ENCODE peak calls at places on chromosomes 5 and 9, in four cellular contexts. One of them, this sample, is unnamed.

GRCh38 chr5:72957337-72957736 is 1.5 kb downstream of the FCHO2 start:
- DNase-seq in DMS53: no peak
- DNase-seq in mesenteric fat pad: no peak
- DNase-seq in stimulated activated CD4-positive, alpha-beta T cell treated with anti-CD3 and anti-CD28 coated beads, Interleukin-2, amount 100 ng/mL, for 24 hours: no peak
- DNase-seq in this sample: no peak

GRCh38 chr5:151005187-151005974 is 15.0 kb upstream of the GPX3 start:
- DNase-seq in DMS53: no peak
- DNase-seq in mesenteric fat pad: no peak
- DNase-seq in stimulated activated CD4-positive, alpha-beta T cell treated with anti-CD3 and anti-CD28 coated beads, Interleukin-2, amount 100 ng/mL, for 24 hours: no peak
- DNase-seq in this sample: no peak

GRCh38 chr5:115807654-115808052 is 8.8 kb downstream of the CDO1 start:
- DNase-seq in DMS53: no peak
- DNase-seq in mesenteric fat pad: no peak
- DNase-seq in stimulated activated CD4-positive, alpha-beta T cell treated with anti-CD3 and anti-CD28 coated beads, Interleukin-2, amount 100 ng/mL, for 24 hours: no peak
- DNase-seq in this sample: no peak

GRCh38 chr9:84230355-84231136 is 110.0 kb downstream of the SLC28A3 start:
- DNase-seq in DMS53: no peak
- DNase-seq in mesenteric fat pad: no peak
- DNase-seq in stimulated activated CD4-positive, alpha-beta T cell treated with anti-CD3 and anti-CD28 coated beads, Interleukin-2, amount 100 ng/mL, for 24 hours: no peak
- DNase-seq in this sample: no peak

GRCh38 chr9:80605129-80605528 is 1033.4 kb downstream of the TLE4 start:
- DNase-seq in DMS53: peak
- DNase-seq in mesenteric fat pad: no peak
- DNase-seq in stimulated activated CD4-positive, alpha-beta T cell treated with anti-CD3 and anti-CD28 coated beads, Interleukin-2, amount 100 ng/mL, for 24 hours: no peak
- DNase-seq in this sample: peak

GRCh38 chr5:73895471-73895870 is 269.5 kb downstream of the ARHGEF28 start:
- DNase-seq in DMS53: no peak
- DNase-seq in mesenteric fat pad: no peak
- DNase-seq in stimulated activated CD4-positive, alpha-beta T cell treated with anti-CD3 and anti-CD28 coated beads, Interleukin-2, amount 100 ng/mL, for 24 hours: no peak
- DNase-seq in this sample: no peak

GRCh38 chr5:162512935-162513575 is 445.5 kb downstream of the GABRG2 start:
- DNase-seq in DMS53: no peak
- DNase-seq in mesenteric fat pad: no peak
- DNase-seq in stimulated activated CD4-positive, alpha-beta T cell treated with anti-CD3 and anti-CD28 coated beads, Interleukin-2, amount 100 ng/mL, for 24 hours: no peak
- DNase-seq in this sample: no peak

GRCh38 chr9:99005651-99006050 is 61.9 kb downstream of the COL15A1 start:
- DNase-seq in DMS53: no peak
- DNase-seq in mesenteric fat pad: no peak
- DNase-seq in stimulated activated CD4-positive, alpha-beta T cell treated with anti-CD3 and anti-CD28 coated beads, Interleukin-2, amount 100 ng/mL, for 24 hours: no peak
- DNase-seq in this sample: no peak

GRCh38 chr5:485943-486491 is 38.2 kb downstream of the SLC9A3 start:
- DNase-seq in DMS53: peak
- DNase-seq in mesenteric fat pad: no peak
- DNase-seq in stimulated activated CD4-positive, alpha-beta T cell treated with anti-CD3 and anti-CD28 coated beads, Interleukin-2, amount 100 ng/mL, for 24 hours: no peak
- DNase-seq in this sample: no peak

GRCh38 chr9:136093331-136093986 is 1.6 kb downstream of the NACC2 start:
- DNase-seq in DMS53: peak
- DNase-seq in mesenteric fat pad: no peak
- DNase-seq in stimulated activated CD4-positive, alpha-beta T cell treated with anti-CD3 and anti-CD28 coated beads, Interleukin-2, amount 100 ng/mL, for 24 hours: no peak
- DNase-seq in this sample: no peak

GRCh38 chr5:14809369-14810144 is 62.0 kb downstream of the ANKH start:
- DNase-seq in DMS53: no peak
- DNase-seq in mesenteric fat pad: no peak
- DNase-seq in stimulated activated CD4-positive, alpha-beta T cell treated with anti-CD3 and anti-CD28 coated beads, Interleukin-2, amount 100 ng/mL, for 24 hours: peak
- DNase-seq in this sample: no peak

GRCh38 chr5:171127314-171127713 is 181.7 kb upstream of the TLX3 start:
- DNase-seq in DMS53: no peak
- DNase-seq in mesenteric fat pad: no peak
- DNase-seq in stimulated activated CD4-positive, alpha-beta T cell treated with anti-CD3 and anti-CD28 coated beads, Interleukin-2, amount 100 ng/mL, for 24 hours: no peak
- DNase-seq in this sample: no peak

GRCh38 chr9:121895836-121896544 is 197.1 kb downstream of the TTLL11 start:
- DNase-seq in DMS53: peak
- DNase-seq in mesenteric fat pad: no peak
- DNase-seq in stimulated activated CD4-positive, alpha-beta T cell treated with anti-CD3 and anti-CD28 coated beads, Interleukin-2, amount 100 ng/mL, for 24 hours: no peak
- DNase-seq in this sample: peak

GRCh38 chr5:3226171-3226570 is 369.5 kb upstream of the IRX1 start:
- DNase-seq in DMS53: no peak
- DNase-seq in mesenteric fat pad: no peak
- DNase-seq in stimulated activated CD4-positive, alpha-beta T cell treated with anti-CD3 and anti-CD28 coated beads, Interleukin-2, amount 100 ng/mL, for 24 hours: no peak
- DNase-seq in this sample: no peak

GRCh38 chr9:995776-996175 is 19.3 kb downstream of the DMRT3 start:
- DNase-seq in DMS53: peak
- DNase-seq in mesenteric fat pad: no peak
- DNase-seq in stimulated activated CD4-positive, alpha-beta T cell treated with anti-CD3 and anti-CD28 coated beads, Interleukin-2, amount 100 ng/mL, for 24 hours: no peak
- DNase-seq in this sample: no peak

GRCh38 chr9:21994526-21994995 is at the start of gene CDKN2B-AS1:
- DNase-seq in DMS53: peak
- DNase-seq in mesenteric fat pad: peak
- DNase-seq in stimulated activated CD4-positive, alpha-beta T cell treated with anti-CD3 and anti-CD28 coated beads, Interleukin-2, amount 100 ng/mL, for 24 hours: peak
- DNase-seq in this sample: no peak

GRCh38 chr5:77771452-77771851 is 4.7 kb downstream of the TBCA start:
- DNase-seq in DMS53: no peak
- DNase-seq in mesenteric fat pad: no peak
- DNase-seq in stimulated activated CD4-positive, alpha-beta T cell treated with anti-CD3 and anti-CD28 coated beads, Interleukin-2, amount 100 ng/mL, for 24 hours: no peak
- DNase-seq in this sample: no peak

GRCh38 chr9:25935188-25935587 is 256.9 kb upstream of the TUSC1 start:
- DNase-seq in DMS53: no peak
- DNase-seq in mesenteric fat pad: no peak
- DNase-seq in stimulated activated CD4-positive, alpha-beta T cell treated with anti-CD3 and anti-CD28 coated beads, Interleukin-2, amount 100 ng/mL, for 24 hours: no peak
- DNase-seq in this sample: no peak

GRCh38 chr9:80285325-80285724 is 713.6 kb downstream of the TLE4 start:
- DNase-seq in DMS53: no peak
- DNase-seq in mesenteric fat pad: no peak
- DNase-seq in stimulated activated CD4-positive, alpha-beta T cell treated with anti-CD3 and anti-CD28 coated beads, Interleukin-2, amount 100 ng/mL, for 24 hours: no peak
- DNase-seq in this sample: peak

GRCh38 chr9:105245720-105246161 is 1.3 kb downstream of the SLC44A1 start:
- DNase-seq in DMS53: no peak
- DNase-seq in mesenteric fat pad: no peak
- DNase-seq in stimulated activated CD4-positive, alpha-beta T cell treated with anti-CD3 and anti-CD28 coated beads, Interleukin-2, amount 100 ng/mL, for 24 hours: no peak
- DNase-seq in this sample: no peak

GRCh38 chr5:132024117-132024435 is 12.6 kb upstream of the ACSL6 start:
- DNase-seq in DMS53: no peak
- DNase-seq in mesenteric fat pad: peak
- DNase-seq in stimulated activated CD4-positive, alpha-beta T cell treated with anti-CD3 and anti-CD28 coated beads, Interleukin-2, amount 100 ng/mL, for 24 hours: no peak
- DNase-seq in this sample: no peak

GRCh38 chr5:181167814-181168488 is 20.6 kb downstream of the OR2V2 start:
- DNase-seq in DMS53: peak
- DNase-seq in mesenteric fat pad: no peak
- DNase-seq in stimulated activated CD4-positive, alpha-beta T cell treated with anti-CD3 and anti-CD28 coated beads, Interleukin-2, amount 100 ng/mL, for 24 hours: peak
- DNase-seq in this sample: no peak

GRCh38 chr5:30752015-30752414 is 441.5 kb upstream of the CDH6 start:
- DNase-seq in DMS53: peak
- DNase-seq in mesenteric fat pad: no peak
- DNase-seq in stimulated activated CD4-positive, alpha-beta T cell treated with anti-CD3 and anti-CD28 coated beads, Interleukin-2, amount 100 ng/mL, for 24 hours: no peak
- DNase-seq in this sample: no peak

GRCh38 chr9:82880353-82880752 is 182.6 kb downstream of the RASEF start:
- DNase-seq in DMS53: no peak
- DNase-seq in mesenteric fat pad: no peak
- DNase-seq in stimulated activated CD4-positive, alpha-beta T cell treated with anti-CD3 and anti-CD28 coated beads, Interleukin-2, amount 100 ng/mL, for 24 hours: no peak
- DNase-seq in this sample: no peak

GRCh38 chr5:95773325-95774059 is 42.4 kb downstream of the RHOBTB3 start:
- DNase-seq in DMS53: peak
- DNase-seq in mesenteric fat pad: no peak
- DNase-seq in stimulated activated CD4-positive, alpha-beta T cell treated with anti-CD3 and anti-CD28 coated beads, Interleukin-2, amount 100 ng/mL, for 24 hours: no peak
- DNase-seq in this sample: no peak

GRCh38 chr5:39379683-39380082 is 15.4 kb upstream of the C9 start:
- DNase-seq in DMS53: no peak
- DNase-seq in mesenteric fat pad: no peak
- DNase-seq in stimulated activated CD4-positive, alpha-beta T cell treated with anti-CD3 and anti-CD28 coated beads, Interleukin-2, amount 100 ng/mL, for 24 hours: no peak
- DNase-seq in this sample: peak

GRCh38 chr5:126471875-126472537 is 48.8 kb downstream of the GRAMD2B start:
- DNase-seq in DMS53: no peak
- DNase-seq in mesenteric fat pad: no peak
- DNase-seq in stimulated activated CD4-positive, alpha-beta T cell treated with anti-CD3 and anti-CD28 coated beads, Interleukin-2, amount 100 ng/mL, for 24 hours: no peak
- DNase-seq in this sample: no peak

GRCh38 chr9:87109182-87109581 is 161.9 kb upstream of the GAS1 start:
- DNase-seq in DMS53: no peak
- DNase-seq in mesenteric fat pad: no peak
- DNase-seq in stimulated activated CD4-positive, alpha-beta T cell treated with anti-CD3 and anti-CD28 coated beads, Interleukin-2, amount 100 ng/mL, for 24 hours: no peak
- DNase-seq in this sample: no peak

GRCh38 chr5:177595991-177596774 is 3.7 kb upstream of the B4GALT7 start:
- DNase-seq in DMS53: no peak
- DNase-seq in mesenteric fat pad: peak
- DNase-seq in stimulated activated CD4-positive, alpha-beta T cell treated with anti-CD3 and anti-CD28 coated beads, Interleukin-2, amount 100 ng/mL, for 24 hours: no peak
- DNase-seq in this sample: no peak